ENCODE peak calls at places on chromosomes 6 and 20, in four cellular contexts. L is upper lobe of left lung, R is keratinocyte, U is pancreas. C is an unnamed sample.

GRCh38 chr6:80095600-80095999 is 10.9 kb upstream of the BCKDHB start:
- DNase-seq in R (no peak), L (no peak), U (no peak), C (no peak)

GRCh38 chr6:84094050-84094435 is 60.5 kb downstream of the MRAP2 start:
- DNase-seq in R (no peak), L (no peak), U (no peak), C (no peak)

GRCh38 chr6:83474309-83474708 is 38.0 kb upstream of the PRSS35 start:
- DNase-seq in U (no peak), L (no peak), R (no peak), C (peak)

GRCh38 chr6:3379482-3380060 is 77.3 kb downstream of the SLC22A23 start:
- DNase-seq in L (no peak), R (no peak), U (no peak), C (no peak)

GRCh38 chr6:122147291-122147690 is 252.2 kb upstream of the HSF2 start:
- DNase-seq in R (no peak), L (no peak), U (no peak), C (no peak)

GRCh38 chr20:60334936-60335335 is 376.7 kb downstream of the CDH26 start:
- DNase-seq in U (no peak), R (no peak), L (no peak), C (no peak)

GRCh38 chr20:7908905-7909304 is 31.4 kb downstream of the HAO1 start:
- DNase-seq in R (no peak), U (no peak), L (no peak), C (no peak)

GRCh38 chr20:48626226-48626937 is 201.4 kb downstream of the PREX1 start:
- DNase-seq in L (no peak), R (no peak), U (peak), C (no peak)

GRCh38 chr6:24257282-24257681 is 100.6 kb downstream of the DCDC2 start:
- DNase-seq in R (no peak), L (no peak), U (no peak), C (no peak)

GRCh38 chr6:125717120-125717731 is 32.2 kb upstream of the HEY2 start:
- DNase-seq in U (no peak), L (no peak), R (no peak), C (no peak)

GRCh38 chr6:134466751-134467525 is 149.0 kb upstream of the SGK1 start:
- DNase-seq in U (no peak), R (no peak), L (no peak), C (no peak)

GRCh38 chr20:1304711-1305515 is 24.0 kb downstream of the SDCBP2 start:
- DNase-seq in R (no peak), U (no peak), L (peak), C (no peak)

GRCh38 chr20:14441201-14441600 is 103.8 kb upstream of the FLRT3 start:
- DNase-seq in U (no peak), L (no peak), R (no peak), C (no peak)

GRCh38 chr20:40843251-40843650 is 154.2 kb upstream of the MAFB start:
- DNase-seq in L (no peak), R (no peak), U (no peak), C (no peak)

GRCh38 chr6:155813548-155813947 is 357.9 kb upstream of the NOX3 start:
- DNase-seq in R (no peak), L (no peak), U (no peak), C (no peak)

GRCh38 chr20:38321959-38322598 is 18.1 kb downstream of the BPI start:
- DNase-seq in L (no peak), U (no peak), R (no peak), C (no peak)

GRCh38 chr6:55040102-55040848 is 134.0 kb upstream of the HCRTR2 start:
- DNase-seq in L (no peak), U (no peak), R (no peak), C (no peak)

GRCh38 chr6:14910692-14911547 is 334.9 kb upstream of the JARID2 start:
- DNase-seq in L (no peak), U (no peak), R (no peak), C (peak)

GRCh38 chr6:30885481-30885998 is 1.2 kb downstream of the DDR1 start:
- DNase-seq in R (no peak), U (no peak), L (no peak), C (no peak)

GRCh38 chr6:30884521-30885480 is 482 bp downstream of the DDR1 start:
- DNase-seq in L (peak), R (no peak), U (peak), C (peak)

GRCh38 chr6:30886897-30887255 is 2.6 kb downstream of the DDR1 start:
- DNase-seq in U (no peak), R (no peak), L (no peak), C (no peak)

GRCh38 chr6:30887901-30888300 is 3.6 kb downstream of the DDR1 start:
- DNase-seq in R (no peak), U (no peak), L (no peak), C (no peak)

DNA sequence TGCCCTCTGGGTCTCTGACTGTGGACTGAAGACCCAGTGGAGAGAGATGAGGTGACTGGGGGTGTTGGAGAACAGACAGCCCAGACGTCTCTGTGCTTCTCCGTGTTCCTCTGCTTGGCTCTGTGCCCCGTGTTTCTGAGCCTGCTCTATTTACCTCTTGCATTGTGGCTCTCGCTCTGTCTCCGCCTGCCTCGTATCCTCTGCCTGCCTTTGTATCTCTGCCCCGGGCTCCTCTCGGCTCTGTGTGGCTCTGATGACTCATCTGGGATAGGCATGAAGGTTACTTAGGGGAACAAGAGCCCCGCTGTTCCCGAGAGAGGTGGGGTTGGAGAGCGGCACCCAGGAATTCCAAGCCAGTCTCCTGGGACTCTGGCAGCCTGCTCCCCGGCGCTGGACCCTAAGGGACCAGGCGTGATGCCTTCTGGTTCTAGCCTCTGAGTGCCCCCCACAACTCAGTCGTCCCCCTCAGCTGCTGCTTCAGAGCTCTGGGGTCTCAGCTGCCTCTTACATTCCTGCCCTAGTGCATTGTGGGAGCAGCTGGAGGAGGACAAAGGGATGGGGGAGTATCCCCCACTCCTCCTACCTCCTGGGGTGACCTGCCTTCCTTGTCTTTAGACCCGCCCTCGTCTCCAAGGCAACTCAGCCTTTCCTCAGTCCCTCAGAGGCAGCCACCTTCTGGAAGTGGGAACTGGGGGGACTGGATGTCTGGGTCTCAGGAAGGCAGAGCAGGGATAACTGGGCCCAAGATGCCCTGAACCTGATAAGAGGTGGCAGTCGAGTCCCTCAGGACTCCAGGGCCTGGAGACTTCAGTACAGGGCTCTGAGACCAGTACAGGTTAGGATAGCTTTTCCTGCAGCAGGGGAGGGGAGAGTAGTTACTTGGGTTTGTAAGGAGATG is 1.9 kb downstream of the DDR1 start:
- DNase-seq in L (no peak), R (peak), U (no peak), C (no peak)
- H3K27ac ChIP-seq in L (peak), R (peak), U (peak), C (peak)

GRCh38 chr20:36969050-36969449 is 17.5 kb upstream of the SAMHD1 start:
- DNase-seq in U (no peak), L (no peak), R (no peak), C (no peak)

GRCh38 chr20:36971103-36971502 is 19.6 kb upstream of the SAMHD1 start:
- DNase-seq in R (no peak), U (no peak), L (no peak), C (no peak)

GRCh38 chr20:36969478-36970186 is 18.1 kb upstream of the SAMHD1 start:
- DNase-seq in R (no peak), L (no peak), U (no peak), C (no peak)

GRCh38 chr20:36975085-36975829 is 23.7 kb upstream of the SAMHD1 start:
- DNase-seq in R (no peak), U (no peak), L (no peak), C (no peak)

DNA sequence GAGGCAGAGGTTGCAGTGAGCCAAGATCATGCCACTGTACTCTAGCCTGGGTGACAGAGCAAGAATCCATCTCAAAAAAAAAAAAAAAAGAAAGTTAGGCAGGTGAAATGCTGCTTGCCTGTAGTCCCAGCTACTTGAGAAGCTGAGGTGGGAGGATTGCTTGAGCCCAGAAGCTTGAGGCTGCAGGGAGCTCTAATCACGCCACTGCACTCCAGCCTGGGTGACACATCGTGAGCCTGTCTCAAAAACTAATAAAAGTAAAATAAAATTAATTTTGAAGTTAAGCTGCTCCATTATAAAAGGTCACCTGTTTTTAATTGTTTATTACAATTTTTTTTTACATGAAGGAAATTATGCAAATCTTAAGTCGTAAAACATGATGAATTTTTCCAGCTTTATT is 23.2 kb upstream of the SAMHD1 start:
- DNase-seq in L (no peak), R (no peak), U (no peak), C (no peak)
- H3K27ac ChIP-seq in L (no peak), R (no peak), U (no peak), C (no peak)

DNA sequence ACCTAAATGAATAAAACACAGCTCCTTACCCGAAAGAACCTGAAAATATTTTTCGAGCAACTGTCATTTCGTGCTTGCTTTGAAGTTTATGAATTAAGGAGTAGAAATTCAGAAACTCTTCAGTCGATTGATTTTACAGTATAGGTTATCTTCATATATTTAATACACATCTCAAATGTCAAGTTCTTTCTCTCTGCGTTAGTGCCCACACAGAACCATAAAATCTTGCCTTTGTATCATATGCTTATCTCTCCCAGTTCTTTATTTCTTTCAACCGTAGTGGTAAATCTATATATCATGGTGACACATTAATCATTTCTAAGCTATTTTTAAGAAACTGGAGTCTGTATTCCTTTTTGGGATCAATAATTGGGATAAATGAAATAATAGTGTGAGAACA is 397.5 kb downstream of the CDKAL1 start:
- DNase-seq in L (no peak), U (no peak), R (no peak), C (no peak)
- H3K27ac ChIP-seq in L (no peak), U (no peak), R (no peak), C (no peak)

GRCh38 chr6:166443166-166443565 is 60.4 kb upstream of the MPC1 start:
- DNase-seq in R (no peak), U (no peak), L (no peak), C (no peak)

GRCh38 chr6:166442131-166442530 is 59.4 kb upstream of the MPC1 start:
- DNase-seq in U (no peak), L (no peak), R (no peak), C (no peak)

GRCh38 chr6:166440106-166440505 is 57.4 kb upstream of the MPC1 start:
- DNase-seq in L (no peak), R (no peak), U (no peak), C (no peak)

GRCh38 chr6:166440729-166441128 is 58.0 kb upstream of the MPC1 start:
- DNase-seq in R (no peak), L (no peak), U (no peak), C (no peak)

DNA sequence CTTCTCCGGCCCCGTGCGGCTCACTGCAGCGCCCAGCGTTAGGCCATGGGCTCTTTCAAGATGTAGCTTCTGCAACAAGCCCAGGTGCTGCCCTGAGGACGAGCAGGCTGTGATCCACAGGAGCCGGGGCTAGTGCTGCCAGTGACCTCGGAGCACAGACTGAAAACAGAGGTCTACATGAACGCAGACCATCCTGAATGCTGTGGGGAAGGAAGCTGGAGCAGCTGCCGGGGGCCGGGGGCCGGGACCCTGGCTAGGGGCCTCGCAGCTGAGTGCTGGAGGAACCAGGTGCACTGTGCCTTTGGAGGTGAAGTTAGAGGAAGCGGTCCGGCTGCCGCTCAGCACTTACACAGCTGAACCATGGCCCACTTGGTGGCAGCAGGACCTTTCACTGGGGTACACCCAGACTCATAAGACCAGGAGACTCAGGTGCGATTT is 58.9 kb upstream of the MPC1 start:
- DNase-seq in U (no peak), L (peak), R (no peak), C (no peak)
- H3K27ac ChIP-seq in U (no peak), L (no peak), R (no peak), C (no peak)

C was measured in heart right ventricle.